ENCODE peak calls at places on chromosomes 1 and 21, in ten cellular contexts. H, R, C, M, P, Z, E, J, U and F are unnamed samples.

GRCh38 chr1:39898146-39898545 is 3.6 kb downstream of the MYCL start:
- DNase-seq in E (no peak), R (no peak), J (no peak), U (no peak), C (no peak), P (no peak), H (no peak), M (no peak), Z (no peak), F (no peak)

GRCh38 chr1:239814306-239814881 is 277.3 kb upstream of the FMN2 start:
- DNase-seq in C (no peak), P (no peak), M (no peak), U (no peak), J (no peak), Z (no peak), R (no peak), H (no peak), E (no peak), F (peak)

GRCh38 chr1:11765661-11766428 is 3.9 kb downstream of the C1orf167 start:
- DNase-seq in P (no peak), C (no peak), M (no peak), U (no peak), H (no peak), J (no peak), R (no peak), E (no peak), Z (no peak), F (no peak)

GRCh38 chr1:100006688-100007087 is 36.9 kb downstream of the SLC35A3 start:
- DNase-seq in R (no peak), Z (no peak), H (no peak), M (no peak), J (no peak), C (no peak), U (no peak), P (no peak), E (no peak), F (no peak)

GRCh38 chr1:162633327-162633762 is 1.1 kb downstream of the DDR2 start:
- DNase-seq in Z (no peak), R (no peak), J (no peak), U (no peak), E (no peak), M (no peak), P (no peak), C (no peak), H (no peak), F (peak)

GRCh38 chr1:179144621-179145020 is 62.8 kb downstream of the TOR3A start:
- DNase-seq in Z (no peak), C (no peak), E (no peak), M (no peak), U (no peak), R (no peak), P (no peak), J (no peak), H (no peak), F (no peak)

GRCh38 chr1:1631793-1632420 is at the start of gene MMP23B:
- DNase-seq in C (no peak), P (no peak), R (peak), H (no peak), U (no peak), E (no peak), M (no peak), J (no peak), Z (no peak), F (peak)

GRCh38 chr21:37673801-37674575 is 242.3 kb downstream of the KCNJ6 start:
- DNase-seq in M (no peak), E (no peak), J (no peak), P (no peak), H (no peak), U (no peak), R (no peak), Z (no peak), C (no peak), F (no peak)

GRCh38 chr1:85447000-85447943 is 17.7 kb downstream of the DDAH1 start:
- DNase-seq in P (no peak), H (no peak), Z (no peak), C (no peak), R (no peak), J (no peak), E (no peak), U (no peak), M (no peak), F (no peak)

GRCh38 chr1:8560035-8560434 is 242.1 kb downstream of the SLC45A1 start:
- DNase-seq in J (no peak), U (no peak), E (no peak), P (no peak), R (no peak), Z (no peak), M (no peak), C (no peak), H (no peak), F (no peak)

GRCh38 chr1:53754484-53755312 is 15.7 kb upstream of the GLIS1 start:
- DNase-seq in H (peak), E (no peak), U (no peak), C (peak), P (no peak), Z (peak), R (no peak), J (no peak), M (no peak), F (no peak)

GRCh38 chr1:96559707-96560588 is 161.6 kb upstream of the PTBP2 start:
- DNase-seq in H (no peak), R (peak), M (no peak), E (no peak), J (peak), U (no peak), C (no peak), P (no peak), Z (no peak), F (no peak)

GRCh38 chr1:59214764-59215208 is 82.1 kb upstream of the FGGY start:
- DNase-seq in U (no peak), M (no peak), R (no peak), J (no peak), P (no peak), E (no peak), Z (no peak), C (no peak), H (no peak), F (no peak)

GRCh38 chr1:192575499-192576189 is at the start of gene RGS1:
- DNase-seq in P (peak), C (no peak), R (no peak), J (no peak), E (peak), H (peak), U (peak), M (no peak), Z (peak), F (no peak)